ENCODE peak calls at places on chromosomes 3 and 15, in five cellular contexts. One of them, this sample, is unnamed.

GRCh38 chr3:111484666-111485065 is 57.3 kb upstream of the CD96 start:
- DNase-seq in bronchial epithelial cell: no peak
- DNase-seq in IMR-90: peak
- DNase-seq in brain microvascular endothelial cell: no peak
- DNase-seq in kidney: no peak
- DNase-seq in this sample: peak

GRCh38 chr15:62068787-62069170 is 2.0 kb downstream of the C2CD4A start:
- DNase-seq in bronchial epithelial cell: peak
- DNase-seq in IMR-90: no peak
- DNase-seq in brain microvascular endothelial cell: no peak
- DNase-seq in kidney: no peak
- DNase-seq in this sample: no peak

GRCh38 chr3:66195347-66195783 is 25.4 kb upstream of the SLC25A26 start:
- DNase-seq in bronchial epithelial cell: peak
- DNase-seq in IMR-90: peak
- DNase-seq in brain microvascular endothelial cell: peak
- DNase-seq in kidney: peak
- DNase-seq in this sample: peak

GRCh38 chr3:68467465-68467864 is 464.9 kb downstream of the TAFA4 start:
- DNase-seq in bronchial epithelial cell: no peak
- DNase-seq in IMR-90: no peak
- DNase-seq in brain microvascular endothelial cell: no peak
- DNase-seq in kidney: no peak
- DNase-seq in this sample: no peak

GRCh38 chr3:60434945-60435344 is 816.3 kb downstream of the FHIT start:
- DNase-seq in bronchial epithelial cell: no peak
- DNase-seq in IMR-90: no peak
- DNase-seq in brain microvascular endothelial cell: no peak
- DNase-seq in kidney: no peak
- DNase-seq in this sample: no peak

GRCh38 chr3:57805674-57806073 is 49.6 kb downstream of the SLMAP start:
- DNase-seq in bronchial epithelial cell: peak
- DNase-seq in IMR-90: peak
- DNase-seq in brain microvascular endothelial cell: peak
- DNase-seq in kidney: no peak
- DNase-seq in this sample: peak

GRCh38 chr15:43531018-43531667 is 13.7 kb downstream of the MAP1A start:
- DNase-seq in bronchial epithelial cell: no peak
- DNase-seq in IMR-90: no peak
- DNase-seq in brain microvascular endothelial cell: no peak
- DNase-seq in kidney: no peak
- DNase-seq in this sample: peak

GRCh38 chr3:42503251-42503924 is 945 bp downstream of the VIPR1 start:
- DNase-seq in bronchial epithelial cell: no peak
- DNase-seq in IMR-90: no peak
- DNase-seq in brain microvascular endothelial cell: no peak
- DNase-seq in kidney: no peak
- DNase-seq in this sample: no peak

GRCh38 chr15:65525622-65526021 is 4.6 kb upstream of the HACD3 start:
- DNase-seq in bronchial epithelial cell: peak
- DNase-seq in IMR-90: no peak
- DNase-seq in brain microvascular endothelial cell: peak
- DNase-seq in kidney: no peak
- DNase-seq in this sample: peak

GRCh38 chr15:31330836-31331235 is 4.2 kb downstream of the KLF13 start:
- DNase-seq in bronchial epithelial cell: no peak
- DNase-seq in IMR-90: no peak
- DNase-seq in brain microvascular endothelial cell: no peak
- DNase-seq in kidney: no peak
- DNase-seq in this sample: no peak

GRCh38 chr3:114496021-114496434 is 202.2 kb downstream of the TIGIT start:
- DNase-seq in bronchial epithelial cell: peak
- DNase-seq in IMR-90: peak
- DNase-seq in brain microvascular endothelial cell: peak
- DNase-seq in kidney: no peak
- DNase-seq in this sample: peak

GRCh38 chr3:100548053-100548452 is 55.6 kb downstream of the TMEM45A start:
- DNase-seq in bronchial epithelial cell: peak
- DNase-seq in IMR-90: no peak
- DNase-seq in brain microvascular endothelial cell: no peak
- DNase-seq in kidney: no peak
- DNase-seq in this sample: no peak

GRCh38 chr3:80096909-80097308 is 329.1 kb upstream of the ROBO1 start:
- DNase-seq in bronchial epithelial cell: no peak
- DNase-seq in IMR-90: no peak
- DNase-seq in brain microvascular endothelial cell: no peak
- DNase-seq in kidney: no peak
- DNase-seq in this sample: no peak

GRCh38 chr3:114827495-114827894 is 319.6 kb downstream of the ZBTB20 start:
- DNase-seq in bronchial epithelial cell: peak
- DNase-seq in IMR-90: peak
- DNase-seq in brain microvascular endothelial cell: peak
- DNase-seq in kidney: no peak
- DNase-seq in this sample: peak

GRCh38 chr3:113557374-113557773 is 25.0 kb downstream of the SIDT1 start:
- DNase-seq in bronchial epithelial cell: peak
- DNase-seq in IMR-90: peak
- DNase-seq in brain microvascular endothelial cell: peak
- DNase-seq in kidney: no peak
- DNase-seq in this sample: peak

GRCh38 chr15:97998307-97999071 is 38.0 kb downstream of the ARRDC4 start:
- DNase-seq in bronchial epithelial cell: peak
- DNase-seq in IMR-90: no peak
- DNase-seq in brain microvascular endothelial cell: no peak
- DNase-seq in kidney: no peak
- DNase-seq in this sample: no peak

GRCh38 chr15:74121858-74122257 is 8.5 kb upstream of the ISLR2 start:
- DNase-seq in bronchial epithelial cell: no peak
- DNase-seq in IMR-90: no peak
- DNase-seq in brain microvascular endothelial cell: no peak
- DNase-seq in kidney: no peak
- DNase-seq in this sample: no peak

GRCh38 chr15:49191892-49192291 is 21.8 kb downstream of the GALK2 start:
- DNase-seq in bronchial epithelial cell: no peak
- DNase-seq in IMR-90: no peak
- DNase-seq in brain microvascular endothelial cell: no peak
- DNase-seq in kidney: no peak
- DNase-seq in this sample: no peak

GRCh38 chr3:192422998-192423349 is 304.4 kb downstream of the FGF12 start:
- DNase-seq in bronchial epithelial cell: no peak
- DNase-seq in IMR-90: no peak
- DNase-seq in brain microvascular endothelial cell: no peak
- DNase-seq in kidney: no peak
- DNase-seq in this sample: no peak
- TF ChIP-seq CTCF in bronchial epithelial cell: no peak
- TF ChIP-seq CTCF in IMR-90: peak
- TF ChIP-seq CTCF in brain microvascular endothelial cell: peak
- TF ChIP-seq CTCF in kidney: no peak
- TF ChIP-seq CTCF in this sample: no peak

GRCh38 chr3:24117508-24117907 is 172.4 kb downstream of the NR1D2 start:
- DNase-seq in bronchial epithelial cell: no peak
- DNase-seq in IMR-90: no peak
- DNase-seq in brain microvascular endothelial cell: no peak
- DNase-seq in kidney: no peak
- DNase-seq in this sample: no peak
- H3K4me3 ChIP-seq in bronchial epithelial cell: no peak
- H3K4me3 ChIP-seq in IMR-90: no peak
- H3K4me3 ChIP-seq in brain microvascular endothelial cell: no peak
- H3K4me3 ChIP-seq in kidney: no peak
- H3K4me3 ChIP-seq in this sample: no peak

GRCh38 chr3:141307351-141308059 is 60.8 kb upstream of the ZBTB38 start:
- DNase-seq in bronchial epithelial cell: no peak
- DNase-seq in IMR-90: no peak
- DNase-seq in brain microvascular endothelial cell: no peak
- DNase-seq in kidney: no peak
- DNase-seq in this sample: no peak

GRCh38 chr3:141306922-141307321 is 61.4 kb upstream of the ZBTB38 start:
- DNase-seq in bronchial epithelial cell: no peak
- DNase-seq in IMR-90: no peak
- DNase-seq in brain microvascular endothelial cell: no peak
- DNase-seq in kidney: no peak
- DNase-seq in this sample: no peak

GRCh38 chr3:141311170-141311495 is 57.2 kb upstream of the ZBTB38 start:
- DNase-seq in bronchial epithelial cell: no peak
- DNase-seq in IMR-90: no peak
- DNase-seq in brain microvascular endothelial cell: no peak
- DNase-seq in kidney: no peak
- DNase-seq in this sample: no peak

GRCh38 chr3:141306276-141306675 is 62.0 kb upstream of the ZBTB38 start:
- DNase-seq in bronchial epithelial cell: no peak
- DNase-seq in IMR-90: peak
- DNase-seq in brain microvascular endothelial cell: no peak
- DNase-seq in kidney: no peak
- DNase-seq in this sample: no peak

GRCh38 chr3:141308588-141309218 is 59.6 kb upstream of the ZBTB38 start:
- DNase-seq in bronchial epithelial cell: peak
- DNase-seq in IMR-90: peak
- DNase-seq in brain microvascular endothelial cell: peak
- DNase-seq in kidney: peak
- DNase-seq in this sample: peak
- TF ChIP-seq CTCF in bronchial epithelial cell: peak
- TF ChIP-seq CTCF in IMR-90: peak
- TF ChIP-seq CTCF in brain microvascular endothelial cell: peak
- TF ChIP-seq CTCF in kidney: peak
- TF ChIP-seq CTCF in this sample: peak

GRCh38 chr3:133783762-133784161 is 21.9 kb upstream of the SRPRB start:
- DNase-seq in bronchial epithelial cell: no peak
- DNase-seq in IMR-90: no peak
- DNase-seq in brain microvascular endothelial cell: no peak
- DNase-seq in kidney: peak
- DNase-seq in this sample: no peak
- H3K4me3 ChIP-seq in bronchial epithelial cell: no peak
- H3K4me3 ChIP-seq in IMR-90: no peak
- H3K4me3 ChIP-seq in brain microvascular endothelial cell: no peak
- H3K4me3 ChIP-seq in kidney: no peak
- H3K4me3 ChIP-seq in this sample: no peak

GRCh38 chr3:39592306-39592705 is 124.8 kb downstream of the MOBP start:
- DNase-seq in bronchial epithelial cell: peak
- DNase-seq in IMR-90: no peak
- DNase-seq in brain microvascular endothelial cell: no peak
- DNase-seq in kidney: no peak
- DNase-seq in this sample: peak

GRCh38 chr3:39592729-39593128 is 125.2 kb downstream of the MOBP start:
- DNase-seq in bronchial epithelial cell: no peak
- DNase-seq in IMR-90: no peak
- DNase-seq in brain microvascular endothelial cell: no peak
- DNase-seq in kidney: no peak
- DNase-seq in this sample: no peak

GRCh38 chr3:39593341-39593740 is 125.9 kb downstream of the MOBP start:
- DNase-seq in bronchial epithelial cell: no peak
- DNase-seq in IMR-90: no peak
- DNase-seq in brain microvascular endothelial cell: no peak
- DNase-seq in kidney: no peak
- DNase-seq in this sample: no peak

GRCh38 chr3:39587113-39587512 is 119.6 kb downstream of the MOBP start:
- DNase-seq in bronchial epithelial cell: no peak
- DNase-seq in IMR-90: no peak
- DNase-seq in brain microvascular endothelial cell: no peak
- DNase-seq in kidney: no peak
- DNase-seq in this sample: no peak

DNA sequence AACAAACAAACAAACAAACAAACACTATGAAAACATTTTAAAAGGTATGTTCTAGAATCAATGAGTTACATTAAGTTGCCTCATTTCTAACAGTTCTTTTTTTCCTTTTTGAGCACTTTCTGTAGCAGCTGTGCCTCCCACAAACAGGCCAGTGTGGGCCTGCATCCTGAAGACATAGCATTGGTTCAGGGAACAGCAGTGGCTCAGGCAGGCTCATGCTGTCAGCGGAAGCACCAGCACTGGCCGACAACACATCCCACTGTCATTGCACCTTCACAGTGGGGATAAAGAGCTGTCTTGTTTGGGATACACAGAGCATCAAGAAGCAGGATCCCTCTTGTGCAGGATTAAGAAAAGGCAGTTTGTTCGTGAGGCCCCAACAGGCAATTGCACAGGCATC is 123.3 kb downstream of the MOBP start:
- DNase-seq in bronchial epithelial cell: no peak
- DNase-seq in IMR-90: no peak
- DNase-seq in brain microvascular endothelial cell: no peak
- DNase-seq in kidney: no peak
- DNase-seq in this sample: no peak
- TF ChIP-seq CTCF in bronchial epithelial cell: no peak
- TF ChIP-seq CTCF in IMR-90: no peak
- TF ChIP-seq CTCF in brain microvascular endothelial cell: no peak
- TF ChIP-seq CTCF in kidney: no peak
- TF ChIP-seq CTCF in this sample: no peak

GRCh38 chr3:153161138-153161713 is 800 bp upstream of the RAP2B start:
- DNase-seq in bronchial epithelial cell: peak
- DNase-seq in IMR-90: peak
- DNase-seq in brain microvascular endothelial cell: peak
- DNase-seq in kidney: peak
- DNase-seq in this sample: peak

GRCh38 chr3:153158961-153159735 is 2.9 kb upstream of the RAP2B start:
- DNase-seq in bronchial epithelial cell: peak
- DNase-seq in IMR-90: no peak
- DNase-seq in brain microvascular endothelial cell: no peak
- DNase-seq in kidney: no peak
- DNase-seq in this sample: no peak

GRCh38 chr3:153158184-153158583 is 3.8 kb upstream of the RAP2B start:
- DNase-seq in bronchial epithelial cell: no peak
- DNase-seq in IMR-90: no peak
- DNase-seq in brain microvascular endothelial cell: no peak
- DNase-seq in kidney: no peak
- DNase-seq in this sample: no peak

GRCh38 chr3:153160451-153161137 is 1.4 kb upstream of the RAP2B start:
- DNase-seq in bronchial epithelial cell: peak
- DNase-seq in IMR-90: peak
- DNase-seq in brain microvascular endothelial cell: peak
- DNase-seq in kidney: peak
- DNase-seq in this sample: peak

GRCh38 chr3:153159771-153160397 is 2.1 kb upstream of the RAP2B start:
- DNase-seq in bronchial epithelial cell: no peak
- DNase-seq in IMR-90: no peak
- DNase-seq in brain microvascular endothelial cell: no peak
- DNase-seq in kidney: no peak
- DNase-seq in this sample: no peak
- H3K4me3 ChIP-seq in bronchial epithelial cell: peak
- H3K4me3 ChIP-seq in IMR-90: peak
- H3K4me3 ChIP-seq in brain microvascular endothelial cell: peak
- H3K4me3 ChIP-seq in kidney: peak
- H3K4me3 ChIP-seq in this sample: peak

GRCh38 chr15:68365770-68366169 is 66.2 kb downstream of the ITGA11 start:
- DNase-seq in bronchial epithelial cell: no peak
- DNase-seq in IMR-90: no peak
- DNase-seq in brain microvascular endothelial cell: no peak
- DNase-seq in kidney: no peak
- DNase-seq in this sample: no peak
- TF ChIP-seq CTCF in bronchial epithelial cell: no peak
- TF ChIP-seq CTCF in IMR-90: no peak
- TF ChIP-seq CTCF in brain microvascular endothelial cell: no peak
- TF ChIP-seq CTCF in kidney: no peak
- TF ChIP-seq CTCF in this sample: no peak